ENCODE peak calls at places on chromosomes 16 and 17, in eight cellular contexts. O is fibroblast of lung, F is AG10803, B is left colon, E is endothelial cell, S is choroid plexus epithelial cell, J is OCI-LY7, U is sciatic nerve. Y is an unnamed sample.

GRCh38 chr16:85057212-85057889 is 29.8 kb downstream of the KIAA0513 start:
- DNase-seq in U (no peak), B (no peak), O (no peak), F (no peak), E (no peak), S (no peak), J (peak; percentile 45), Y (no peak)

GRCh38 chr17:27824176-27824575 is 23.8 kb upstream of the NOS2 start:
- DNase-seq in U (no peak), O (no peak), B (no peak), J (no peak), S (no peak), F (no peak), E (no peak), Y (no peak)

GRCh38 chr16:17354121-17354750 is 116.5 kb downstream of the XYLT1 start:
- DNase-seq in S (no peak), J (no peak), U (no peak), O (no peak), E (no peak), F (no peak), B (peak; percentile 26), Y (no peak)

GRCh38 chr17:78232774-78233173 is 1.3 kb downstream of the TMEM235 start:
- DNase-seq in O (no peak), U (no peak), E (no peak), B (no peak), S (no peak), F (no peak), J (no peak), Y (no peak)

GRCh38 chr16:57472665-57473060 is 10.2 kb downstream of the POLR2C start:
- DNase-seq in U (no peak), J (no peak), B (no peak), O (no peak), S (no peak), E (no peak), F (no peak), Y (no peak)

GRCh38 chr17:78124836-78125137 is 3.8 kb downstream of the TMC6 start:
- DNase-seq in O (no peak), F (no peak), B (no peak), U (peak; percentile 55), S (no peak), J (no peak), E (no peak), Y (no peak)

GRCh38 chr17:17989618-17990017 is 17.0 kb downstream of the DRC3 start:
- DNase-seq in U (no peak), E (no peak), O (no peak), B (no peak), J (no peak), F (no peak), S (no peak), Y (no peak)

GRCh38 chr16:16030449-16030848 is 81.0 kb downstream of the ABCC1 start:
- DNase-seq in B (no peak), O (no peak), U (no peak), S (no peak), F (no peak), E (no peak), J (no peak), Y (no peak)

GRCh38 chr17:66942453-66943264 is 21.8 kb upstream of the CACNG4 start:
- DNase-seq in U (no peak), O (no peak), E (no peak), F (no peak), B (no peak), S (no peak), J (no peak), Y (no peak)